ENCODE peak calls at places on chromosomes 6 and 20, in eight cellular contexts. K, U, J, A, R, W, G and L are unnamed samples. For H3K4me1, the result is how much of the 10 kb centered on the place peaks cover.

GRCh38 chr6:150503041-150503440 is 96.6 kb upstream of the PLEKHG1 start:
- ATAC-seq in K (no peak), U (no peak), J (no peak), A (no peak), R (no peak), W (no peak), G (no peak), L (no peak)

GRCh38 chr6:134323698-134324097 is 5.8 kb upstream of the SGK1 start:
- ATAC-seq in K (no peak), U (no peak), J (no peak), A (no peak), R (no peak), W (no peak), G (no peak), L (no peak)

GRCh38 chr6:17768388-17768787 is 61.7 kb upstream of the NUP153 start:
- ATAC-seq in K (peak), U (no peak), J (no peak), A (no peak), R (peak), W (no peak), G (peak), L (no peak)

GRCh38 chr6:21098744-21099143 is 494.8 kb upstream of the SOX4 start:
- ATAC-seq in K (peak), U (no peak), J (no peak), A (no peak), R (no peak), W (no peak), G (no peak), L (no peak)

GRCh38 chr6:157187182-157188093 is 135.9 kb downstream of the TMEM242 start:
- ATAC-seq in K (peak), U (peak), J (peak), A (no peak), R (peak), W (no peak), G (peak), L (peak)

GRCh38 chr6:142482973-142483372 is 181.2 kb downstream of the ADGRG6 start:
- ATAC-seq in K (no peak), U (no peak), J (peak), A (no peak), R (no peak), W (no peak), G (no peak), L (no peak)

GRCh38 chr6:52877168-52877567 is 32.3 kb downstream of the GSTA3 start:
- ATAC-seq in K (no peak), U (no peak), J (no peak), A (peak), R (peak), W (peak), G (no peak), L (no peak)

GRCh38 chr6:71375676-71376075 is 87.1 kb downstream of the OGFRL1 start:
- ATAC-seq in K (no peak), U (no peak), J (peak), A (peak), R (peak), W (no peak), G (peak), L (no peak)

GRCh38 chr6:156867121-156867520 is 89.9 kb downstream of the ARID1B start:
- ATAC-seq in K (peak), U (peak), J (no peak), A (no peak), R (no peak), W (no peak), G (peak), L (no peak)

GRCh38 chr20:60050193-60050960 is 92.2 kb downstream of the CDH26 start:
- ATAC-seq in K (peak), U (peak), J (peak), A (peak), R (peak), W (peak), G (no peak), L (no peak)

GRCh38 chr6:116060572-116061283 is at the start of gene FRK:
- ATAC-seq in K (no peak), U (peak), J (peak), A (peak), R (peak), W (peak), G (peak), L (peak)

GRCh38 chr20:24612799-24613775 is 143.7 kb downstream of the SYNDIG1 start:
- ATAC-seq in K (no peak), U (no peak), J (no peak), A (no peak), R (no peak), W (no peak), G (peak), L (no peak)

GRCh38 chr20:51910202-51911050 is 108.1 kb upstream of the SALL4 start:
- ATAC-seq in K (peak), U (no peak), J (peak), A (peak), R (no peak), W (no peak), G (no peak), L (no peak)

GRCh38 chr6:90083891-90084290 is 189.6 kb downstream of the GJA10 start:
- ATAC-seq in K (no peak), U (no peak), J (no peak), A (no peak), R (no peak), W (no peak), G (no peak), L (no peak)

GRCh38 chr6:53795254-53795701 is 473 bp downstream of the LRRC1 start:
- ATAC-seq in K (peak), U (peak), J (peak), A (peak), R (peak), W (peak), G (peak), L (peak)

GRCh38 chr6:107185570-107185969 is 70.3 kb upstream of the BEND3 start:
- ATAC-seq in K (peak), U (peak), J (peak), A (peak), R (peak), W (peak), G (peak), L (no peak)

GRCh38 chr6:161242779-161243693 is 30.8 kb downstream of the AGPAT4 start:
- ATAC-seq in K (peak), U (peak), J (peak), A (no peak), R (no peak), W (no peak), G (peak), L (peak)

GRCh38 chr20:14986026-14986655 is 648.7 kb upstream of the FLRT3 start:
- ATAC-seq in K (no peak), U (peak), J (peak), A (peak), R (peak), W (no peak), G (no peak), L (peak)

GRCh38 chr20:35359335-35359997 is 52.3 kb downstream of the UQCC1 start:
- ATAC-seq in K (no peak), U (peak), J (no peak), A (peak), R (peak), W (no peak), G (peak), L (no peak)

GRCh38 chr6:5813625-5814027 is 193.1 kb downstream of the NRN1 start:
- ATAC-seq in K (no peak), U (no peak), J (no peak), A (no peak), R (no peak), W (no peak), G (no peak), L (no peak)

GRCh38 chr6:154319231-154319858 is 37.3 kb downstream of the IPCEF1 start:
- ATAC-seq in K (no peak), U (no peak), J (no peak), A (no peak), R (no peak), W (no peak), G (no peak), L (no peak)

GRCh38 chr6:105992315-105992961 is 93.7 kb upstream of the PRDM1 start:
- ATAC-seq in K (peak), U (peak), J (peak), A (peak), R (peak), W (peak), G (peak), L (peak)

GRCh38 chr6:167452338-167453081 is 127.6 kb downstream of the TTLL2 start:
- ATAC-seq in K (no peak), U (no peak), J (no peak), A (peak), R (no peak), W (no peak), G (no peak), L (no peak)

GRCh38 chr6:85628353-85628752 is 14.3 kb downstream of the SYNCRIP start:
- ATAC-seq in K (no peak), U (no peak), J (peak), A (no peak), R (no peak), W (no peak), G (no peak), L (no peak)

GRCh38 chr6:19906161-19906560 is 69.0 kb downstream of the ID4 start:
- ATAC-seq in K (no peak), U (no peak), J (no peak), A (no peak), R (no peak), W (no peak), G (no peak), L (no peak)

GRCh38 chr20:19937651-19938420 is 79.3 kb upstream of the NAA20 start:
- ATAC-seq in K (no peak), U (no peak), J (no peak), A (no peak), R (no peak), W (no peak), G (no peak), L (no peak)

GRCh38 chr6:44270526-44271405 is 516 bp downstream of the TMEM151B start:
- ATAC-seq in K (peak), U (no peak), J (no peak), A (no peak), R (no peak), W (no peak), G (no peak), L (peak)

GRCh38 chr6:76351275-76351674 is 278.8 kb upstream of the IMPG1 start:
- ATAC-seq in K (peak), U (peak), J (peak), A (peak), R (peak), W (peak), G (peak), L (no peak)

GRCh38 chr20:34370062-34370461 is 7.0 kb downstream of the ITCH start:
- ATAC-seq in K (no peak), U (no peak), J (no peak), A (no peak), R (no peak), W (no peak), G (no peak), L (no peak)

GRCh38 chr20:13581451-13581850 is 57.3 kb downstream of the TASP1 start:
- ATAC-seq in K (no peak), U (no peak), J (no peak), A (no peak), R (no peak), W (no peak), G (peak), L (no peak)

GRCh38 chr20:18001131-18001921 is 32.5 kb downstream of the MGME1 start:
- ATAC-seq in K (peak), U (peak), J (peak), A (peak), R (peak), W (no peak), G (peak), L (peak)

GRCh38 chr6:167046861-167047495 is 47.8 kb downstream of the CEP43 start:
- ATAC-seq in K (peak), U (peak), J (no peak), A (no peak), R (no peak), W (no peak), G (no peak), L (no peak)

GRCh38 chr20:58268936-58269619 is 40.4 kb upstream of the RAB22A start:
- ATAC-seq in K (no peak), U (no peak), J (no peak), A (no peak), R (no peak), W (no peak), G (no peak), L (no peak)

GRCh38 chr6:90049295-90049694 is 155.0 kb downstream of the GJA10 start:
- ATAC-seq in K (no peak), U (no peak), J (no peak), A (no peak), R (no peak), W (no peak), G (no peak), L (no peak)

GRCh38 chr6:2716926-2717700 is 33.6 kb downstream of the MYLK4 start:
- ATAC-seq in K (no peak), U (no peak), J (no peak), A (no peak), R (no peak), W (no peak), G (no peak), L (no peak)

GRCh38 chr6:33607784-33608161 is 13.3 kb upstream of the ITPR3 start:
- ATAC-seq in K (peak), U (no peak), J (peak), A (no peak), R (peak), W (peak), G (no peak), L (no peak)

GRCh38 chr20:43843096-43843964 is 71.3 kb upstream of the TOX2 start:
- ATAC-seq in K (no peak), U (no peak), J (no peak), A (peak), R (no peak), W (no peak), G (no peak), L (no peak)

GRCh38 chr6:157600807-157601206 is 219.8 kb downstream of the ZDHHC14 start:
- ATAC-seq in K (no peak), U (no peak), J (no peak), A (no peak), R (no peak), W (no peak), G (no peak), L (no peak)

GRCh38 chr6:52351879-52352238 is 10.1 kb upstream of the PAQR8 start:
- ATAC-seq in K (no peak), U (no peak), J (no peak), A (no peak), R (no peak), W (no peak), G (no peak), L (no peak)

DNA sequence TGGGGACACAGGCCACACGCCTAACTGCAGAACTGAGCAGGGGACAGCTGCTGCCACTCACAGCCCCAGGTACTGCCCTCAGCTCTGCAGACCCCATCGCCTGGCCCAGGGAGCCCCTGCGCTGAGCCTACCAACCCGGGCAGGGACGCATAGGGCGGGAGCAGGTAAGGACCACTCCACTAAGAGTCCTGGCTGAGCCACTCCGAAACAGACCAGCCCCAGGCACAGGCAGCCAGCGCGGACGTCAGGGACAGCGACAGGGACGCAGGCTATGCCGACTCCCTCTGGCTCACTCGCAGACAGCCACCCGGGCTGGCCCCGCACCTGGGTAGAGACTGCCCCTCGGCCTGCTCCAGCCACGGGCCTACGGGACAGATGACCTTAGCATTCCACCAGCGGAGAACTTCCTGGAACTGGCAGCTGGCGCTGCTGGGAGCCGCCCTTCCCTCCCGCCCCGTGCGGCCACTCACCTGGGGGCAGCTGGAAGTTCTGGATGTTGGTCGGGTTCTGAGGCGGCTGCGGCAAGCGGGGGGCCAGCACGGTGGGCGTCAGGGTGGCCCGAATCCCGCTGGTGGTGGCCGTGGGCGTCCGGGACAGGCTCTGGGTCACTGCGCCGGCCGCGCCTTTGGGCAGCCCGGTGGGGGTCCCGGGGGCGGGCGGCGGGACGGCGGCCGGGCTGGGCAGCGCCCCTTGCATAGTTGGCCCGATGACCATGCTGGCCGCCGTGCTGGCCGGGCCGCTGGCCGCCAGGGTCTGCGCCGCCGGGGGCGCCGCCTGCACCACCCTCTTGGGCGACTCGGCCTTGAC is 1.5 kb downstream of the TAF4 start:
- ATAC-seq in K (peak), U (peak), J (peak), A (peak), R (peak), W (no peak), G (peak), L (no peak)
- H3K4me1 ChIP-seq in K (under half), U (under half), J (half or more), A (under half), R (under half), W (under half), G (under half), L (half or more)

GRCh38 chr20:40771308-40771610 is 82.2 kb upstream of the MAFB start:
- ATAC-seq in K (no peak), U (no peak), J (no peak), A (no peak), R (no peak), W (no peak), G (no peak), L (no peak)
- H3K4me1 ChIP-seq in K (under half), U (under half), J (under half), A (under half), R (under half), W (under half), G (under half), L (under half)

GRCh38 chr6:37276916-37277509 is 19.1 kb upstream of the TMEM217 start:
- ATAC-seq in K (no peak), U (peak), J (no peak), A (no peak), R (peak), W (no peak), G (no peak), L (no peak)
- H3K4me1 ChIP-seq in K (under half), U (half or more), J (under half), A (under half), R (under half), W (under half), G (under half), L (under half)

GRCh38 chr6:138535728-138536454 is 36.6 kb upstream of the NHSL1 start:
- ATAC-seq in K (no peak), U (no peak), J (no peak), A (no peak), R (peak), W (no peak), G (peak), L (peak)
- H3K4me1 ChIP-seq in K (under half), U (under half), J (under half), A (under half), R (under half), W (under half), G (under half), L (under half)

GRCh38 chr6:35065441-35065800 is 75.7 kb downstream of the TCP11 start:
- ATAC-seq in K (no peak), U (no peak), J (peak), A (no peak), R (no peak), W (no peak), G (no peak), L (no peak)
- H3K4me1 ChIP-seq in K (under half), U (under half), J (under half), A (under half), R (under half), W (under half), G (under half), L (half or more)